ENCODE peak calls at places on chromosomes 3 and 15, in seven cellular contexts. L, Z, T, G, V, X and O are unnamed samples.

GRCh38 chr15:92624401-92624991 is 31.1 kb downstream of the FAM174B start:
- DNase-seq in Z (no peak), L (no peak), T (no peak), V (peak; percentile 51), G (peak; percentile 27), X (no peak), O (no peak)

GRCh38 chr3:194475978-194476377 is 10.8 kb downstream of the ATP13A3 start:
- DNase-seq in T (no peak), Z (no peak), G (no peak), V (no peak), X (no peak), L (no peak), O (no peak)

GRCh38 chr3:11878837-11879236 is 32.2 kb upstream of the TAMM41 start:
- DNase-seq in G (no peak), Z (no peak), L (no peak), T (no peak), X (no peak), V (no peak), O (no peak)

GRCh38 chr15:62482715-62483429 is 317.8 kb upstream of the C2CD4B start:
- DNase-seq in Z (peak; percentile 45), V (no peak), X (peak; percentile 19), T (no peak), L (no peak), G (peak; percentile 41), O (peak; percentile 6)

GRCh38 chr3:160676547-160677303 is at the start of gene ARL14:
- DNase-seq in L (no peak), X (peak; percentile 74), Z (peak; percentile 52), T (no peak), V (no peak), G (peak; percentile 81), O (no peak)

GRCh38 chr15:31573759-31574158 is 247.1 kb downstream of the KLF13 start:
- DNase-seq in Z (no peak), T (no peak), G (no peak), V (no peak), L (no peak), X (no peak), O (no peak)

GRCh38 chr3:126083511-126083912 is 412 bp downstream of the SLC41A3 start:
- DNase-seq in G (peak; percentile 22), V (peak; percentile 75), T (no peak), L (no peak), X (no peak), Z (peak; percentile 56), O (peak; percentile 69)

GRCh38 chr3:30475038-30475808 is 131.2 kb upstream of the TGFBR2 start:
- DNase-seq in G (no peak), X (no peak), T (no peak), Z (no peak), V (no peak), L (no peak), O (no peak)

GRCh38 chr3:149197669-149198068 is 24.0 kb downstream of the CP start:
- DNase-seq in X (no peak), L (no peak), Z (no peak), G (no peak), T (no peak), V (no peak), O (no peak)